ENCODE peak calls at places on chromosomes 16 and 17, in six cellular contexts. Y is fibroblast of mammary gland, C is breast epithelium, I is fibroblast of pulmonary artery, G is lung, Z is tibial artery. E is an unnamed sample.

GRCh38 chr17:78224226-78225087 is 7.0 kb upstream of the TMEM235 start:
- DNase-seq in C (no peak), Z (no peak), Y (no peak), I (no peak), G (no peak), E (no peak)

GRCh38 chr17:19747829-19748806 is at the start of gene ALDH3A1:
- DNase-seq in Z (no peak), C (no peak), I (no peak), G (no peak), Y (no peak), E (no peak)

GRCh38 chr16:6286176-6286575 is 1046.5 kb upstream of the RBFOX1 start:
- DNase-seq in G (no peak), I (no peak), C (no peak), Y (no peak), Z (no peak), E (no peak)

GRCh38 chr16:78288915-78289314 is 189.5 kb downstream of the WWOX start:
- DNase-seq in G (no peak), Y (no peak), C (no peak), I (no peak), Z (peak), E (no peak)

GRCh38 chr16:69111216-69111615 is 5.8 kb downstream of the HAS3 start:
- DNase-seq in Z (peak), G (no peak), C (no peak), I (no peak), Y (no peak), E (no peak)

GRCh38 chr16:66603537-66604375 is 748 bp upstream of the CMTM3 start:
- DNase-seq in Y (peak), C (no peak), I (peak), G (peak), Z (no peak), E (peak)

GRCh38 chr16:85103096-85104079 is 8.9 kb downstream of the CIBAR2 start:
- DNase-seq in G (no peak), I (no peak), Z (no peak), Y (no peak), C (no peak), E (no peak)

GRCh38 chr17:75343007-75343406 is 53.8 kb upstream of the SLC25A19 start:
- DNase-seq in I (no peak), Y (no peak), G (no peak), C (no peak), Z (no peak), E (no peak)

GRCh38 chr16:35255816-35256215 is 1796.4 kb downstream of the TP53TG3F start:
- DNase-seq in Y (no peak), I (no peak), C (no peak), Z (no peak), G (no peak), E (no peak)

GRCh38 chr17:42311240-42312034 is 23.1 kb downstream of the STAT5A start:
- DNase-seq in Z (peak), Y (peak), C (no peak), G (peak), I (peak), E (peak)

GRCh38 chr16:85908444-85908843 is 9.5 kb downstream of the IRF8 start:
- DNase-seq in G (no peak), Y (no peak), Z (no peak), C (no peak), I (no peak), E (no peak)

DNA sequence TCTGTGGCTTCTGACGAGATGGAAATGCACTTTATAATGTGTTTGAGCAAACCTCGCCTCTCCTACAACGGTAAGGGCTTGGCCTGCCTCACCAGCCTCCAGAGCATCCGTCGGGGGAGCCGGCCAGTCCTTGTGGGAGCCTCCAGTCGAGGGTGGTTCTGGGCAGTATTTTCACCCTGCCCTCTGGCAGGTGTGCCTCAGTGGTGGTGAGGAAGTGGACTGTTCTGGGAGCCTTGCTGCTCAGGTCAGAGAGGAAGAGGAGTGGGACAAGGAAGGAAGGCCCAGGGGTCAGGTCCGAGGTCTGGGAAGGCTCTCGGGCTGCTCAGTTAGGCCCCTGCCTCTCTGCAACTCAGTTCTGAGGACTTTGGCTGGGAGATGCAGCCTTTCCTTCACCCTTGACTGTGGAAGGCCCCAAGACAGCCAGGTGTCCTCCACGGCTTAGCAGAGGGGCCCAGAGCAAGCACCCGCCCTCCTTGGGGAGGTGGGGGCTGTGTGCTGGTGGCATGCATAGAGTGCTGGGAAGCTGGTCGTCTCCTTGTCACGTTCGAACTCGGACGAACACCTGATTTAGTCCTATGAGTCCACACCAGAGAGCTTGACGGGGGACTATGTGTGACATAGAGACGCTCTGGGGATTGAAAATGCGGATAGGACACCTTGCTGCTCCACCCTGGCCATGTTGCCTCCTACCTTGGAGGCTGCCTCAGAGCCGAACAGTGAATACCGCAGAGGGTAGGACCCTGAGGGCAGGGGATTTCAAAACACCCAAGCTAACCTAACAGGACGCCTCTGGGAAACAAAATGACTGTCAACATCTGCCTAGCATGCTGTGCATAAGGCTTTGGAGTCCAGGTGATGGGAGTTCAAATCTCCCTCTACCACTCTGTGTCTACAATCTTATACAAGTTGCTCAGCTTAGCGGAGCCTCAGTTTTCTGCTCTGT is 22.7 kb downstream of the LDHD start:
- DNase-seq in G (no peak), I (no peak), C (no peak), Y (no peak), Z (no peak), E (no peak)
- TF ChIP-seq CTCF in G (no peak), I (no peak), C (no peak), Y (no peak), Z (no peak), E (no peak)

DNA sequence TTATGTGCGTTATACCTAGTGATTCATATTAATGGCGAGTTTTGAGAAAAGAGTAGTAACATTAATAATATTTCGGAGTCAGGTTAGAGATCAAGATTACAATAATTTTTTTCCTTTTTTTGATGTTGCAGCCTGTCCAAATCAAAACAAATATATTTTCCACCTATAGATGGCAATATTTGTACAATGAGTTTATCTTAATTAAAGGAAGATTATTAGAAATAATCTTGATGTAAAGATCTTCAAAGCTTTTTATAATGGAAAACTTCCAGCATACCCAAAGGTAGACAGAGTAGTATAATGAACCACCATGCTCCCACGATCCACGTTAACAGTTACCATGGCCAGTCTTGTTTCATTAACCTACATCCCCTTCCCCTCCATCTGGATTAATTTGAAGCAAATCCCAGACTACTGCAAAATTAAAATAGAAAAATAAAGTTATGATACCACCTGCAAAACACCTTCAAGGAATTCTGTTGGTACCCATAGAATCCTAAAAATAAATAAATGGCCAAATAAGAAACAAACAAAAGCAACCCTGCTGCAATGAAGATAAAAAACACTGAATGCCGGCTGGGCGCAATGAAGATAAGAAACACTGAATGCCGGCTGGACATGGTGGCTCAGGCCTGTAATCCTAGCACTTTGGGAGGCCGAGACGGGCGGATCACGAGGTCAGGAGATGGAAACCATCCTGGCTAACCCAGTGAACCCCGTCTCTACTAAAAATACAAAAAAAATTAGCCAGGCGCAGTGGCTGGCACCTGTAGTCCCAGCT is 46.5 kb upstream of the GINS3 start:
- DNase-seq in Z (no peak), Y (peak), I (peak), C (no peak), G (no peak), E (peak)
- TF ChIP-seq CTCF in Z (no peak), Y (peak), I (peak), C (no peak), G (no peak), E (peak)

DNA sequence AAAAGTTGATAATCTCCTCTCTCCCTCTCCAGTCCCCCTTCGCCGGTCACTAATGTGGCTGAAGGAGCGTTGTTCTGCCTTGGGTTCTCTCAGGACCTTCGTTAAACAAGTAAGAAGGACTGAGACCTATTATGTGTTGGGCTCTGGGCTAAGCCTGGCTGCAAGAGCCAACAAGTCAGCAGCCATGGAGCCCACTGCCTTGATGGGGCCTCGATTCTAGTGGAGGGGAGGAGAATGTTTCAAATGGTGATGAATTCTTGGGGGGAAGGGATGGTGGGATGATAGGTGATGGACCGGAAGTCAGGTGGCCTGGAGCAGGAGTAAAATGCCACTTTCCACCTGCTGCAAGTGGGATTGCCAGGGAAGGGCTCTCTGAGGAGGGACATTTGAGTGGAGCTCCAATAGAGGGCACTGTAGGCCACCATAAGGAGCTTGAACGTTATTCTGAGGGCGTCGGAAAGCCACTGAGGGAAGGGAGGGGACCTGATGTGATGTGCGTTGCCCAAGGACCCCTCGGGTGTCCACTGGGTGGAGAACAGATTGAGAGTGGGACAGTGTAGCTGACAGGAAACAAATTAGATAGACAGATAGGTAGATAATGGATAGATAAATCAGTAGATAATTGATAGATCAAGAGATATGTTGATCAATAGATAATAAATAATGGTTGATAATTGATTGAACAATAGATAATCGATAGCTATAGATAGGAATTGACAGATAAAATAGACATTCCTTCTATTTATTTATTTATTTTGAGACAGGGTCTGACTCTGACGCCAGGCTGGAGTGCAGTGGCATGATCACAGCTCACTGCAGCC is 18.3 kb upstream of the NXPH3 start:
- DNase-seq in C (no peak), Y (peak), Z (peak), I (peak), G (no peak), E (peak)
- TF ChIP-seq CTCF in C (peak), Y (peak), Z (peak), I (peak), G (no peak), E (peak)

GRCh38 chr17:36747861-36748260 is 146.5 kb downstream of the MRM1 start:
- DNase-seq in Y (no peak), G (no peak), Z (no peak), I (no peak), C (no peak), E (no peak)
- TF ChIP-seq CTCF in Y (no peak), G (no peak), Z (no peak), I (no peak), C (no peak), E (no peak)

GRCh38 chr17:17446666-17447155 is 30.1 kb upstream of the MED9 start:
- DNase-seq in Y (no peak), I (no peak), C (no peak), G (no peak), Z (no peak), E (no peak)

GRCh38 chr17:17445296-17445924 is 31.4 kb upstream of the MED9 start:
- DNase-seq in I (no peak), C (no peak), Y (no peak), Z (no peak), G (no peak), E (no peak)

GRCh38 chr17:17447264-17447663 is 29.5 kb upstream of the MED9 start:
- DNase-seq in C (no peak), Z (no peak), G (no peak), I (no peak), Y (no peak), E (no peak)

GRCh38 chr17:17448076-17448475 is 28.7 kb upstream of the MED9 start:
- DNase-seq in C (no peak), Y (no peak), G (no peak), I (no peak), Z (no peak), E (no peak)

DNA sequence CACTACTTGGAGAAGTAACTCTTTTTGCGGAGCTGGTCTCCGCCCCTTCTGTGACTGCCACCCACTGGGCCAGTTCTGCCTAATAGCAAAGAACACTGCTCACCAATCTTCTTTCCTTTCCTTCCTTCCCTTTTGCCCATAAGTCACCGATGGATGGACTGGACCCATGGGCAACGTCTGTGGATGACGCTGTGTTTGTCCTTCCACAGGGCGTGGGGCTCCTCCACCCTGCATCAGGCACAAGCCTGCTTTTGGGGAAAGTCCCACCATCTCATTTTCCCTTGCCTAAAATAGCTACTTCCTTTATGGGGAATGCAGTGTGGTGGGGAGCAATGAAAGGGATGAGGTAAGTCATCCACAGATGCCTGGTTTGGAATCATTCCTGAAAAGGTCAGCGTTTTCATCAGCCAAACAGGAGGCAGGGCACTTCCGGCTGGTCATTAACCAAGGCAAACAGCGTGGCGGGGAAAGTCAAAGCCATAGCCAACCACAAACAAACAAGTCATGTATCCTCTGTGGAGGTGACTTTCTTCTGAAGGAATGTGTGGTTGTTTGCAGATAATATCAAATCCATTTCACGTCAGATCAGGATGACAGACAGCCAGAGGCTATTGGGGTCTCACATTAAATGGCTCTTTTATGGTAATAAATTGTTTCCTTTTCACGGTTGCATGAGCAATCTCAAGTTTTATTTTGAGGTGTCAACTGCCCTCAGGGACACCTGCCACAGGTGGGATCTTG is 30.7 kb upstream of the MED9 start:
- DNase-seq in I (peak), G (peak), C (peak), Z (no peak), Y (peak), E (peak)
- TF ChIP-seq CTCF in I (no peak), G (no peak), C (no peak), Z (no peak), Y (no peak), E (no peak)

DNA sequence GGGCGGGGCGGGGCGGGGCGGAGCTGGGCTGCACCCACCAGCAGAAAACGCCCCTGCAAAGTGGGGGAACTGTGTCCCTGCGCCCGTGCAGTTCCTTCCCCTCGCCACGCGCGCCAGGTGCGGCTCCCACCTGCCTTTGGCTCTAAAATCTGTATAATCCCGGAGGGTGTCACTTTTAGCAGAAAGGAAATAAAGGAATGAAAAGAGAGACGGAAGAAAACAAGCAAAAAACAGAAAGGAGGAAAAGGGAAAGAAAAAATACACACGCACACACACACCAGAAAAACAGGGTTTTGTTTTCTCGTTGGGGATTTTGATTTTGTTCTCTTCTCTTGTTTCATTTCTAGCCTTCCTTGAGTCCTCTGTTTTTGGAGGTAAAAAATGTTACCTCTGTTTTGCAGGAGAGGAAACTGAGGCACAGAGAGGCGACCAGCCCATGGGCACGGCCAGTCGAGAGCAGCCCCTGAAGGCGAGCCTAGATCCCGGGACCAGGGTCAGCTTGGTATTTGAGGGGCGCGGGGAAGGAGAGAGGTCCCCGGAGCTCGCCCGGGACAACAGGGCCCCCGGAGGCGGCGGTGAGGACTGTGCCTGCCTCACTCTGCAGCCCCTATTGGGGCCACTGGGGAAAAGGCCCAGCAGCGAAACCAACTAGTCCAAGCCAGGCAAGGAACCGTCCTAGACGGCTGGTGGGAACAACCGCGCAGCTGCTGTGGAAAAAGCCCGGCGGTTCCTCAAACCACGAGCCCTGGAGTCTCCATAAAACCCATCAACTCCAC is 594 bp upstream of the CARHSP1 start:
- DNase-seq in C (no peak), Z (no peak), I (no peak), Y (no peak), G (no peak), E (no peak)
- TF ChIP-seq CTCF in C (no peak), Z (no peak), I (no peak), Y (no peak), G (no peak), E (peak)

GRCh38 chr17:18166894-18167293 is 16.7 kb upstream of the ALKBH5 start:
- DNase-seq in Z (no peak), C (no peak), I (no peak), Y (peak), G (no peak), E (peak)
- TF ChIP-seq CTCF in Z (no peak), C (no peak), I (no peak), Y (peak), G (no peak), E (no peak)

DNA sequence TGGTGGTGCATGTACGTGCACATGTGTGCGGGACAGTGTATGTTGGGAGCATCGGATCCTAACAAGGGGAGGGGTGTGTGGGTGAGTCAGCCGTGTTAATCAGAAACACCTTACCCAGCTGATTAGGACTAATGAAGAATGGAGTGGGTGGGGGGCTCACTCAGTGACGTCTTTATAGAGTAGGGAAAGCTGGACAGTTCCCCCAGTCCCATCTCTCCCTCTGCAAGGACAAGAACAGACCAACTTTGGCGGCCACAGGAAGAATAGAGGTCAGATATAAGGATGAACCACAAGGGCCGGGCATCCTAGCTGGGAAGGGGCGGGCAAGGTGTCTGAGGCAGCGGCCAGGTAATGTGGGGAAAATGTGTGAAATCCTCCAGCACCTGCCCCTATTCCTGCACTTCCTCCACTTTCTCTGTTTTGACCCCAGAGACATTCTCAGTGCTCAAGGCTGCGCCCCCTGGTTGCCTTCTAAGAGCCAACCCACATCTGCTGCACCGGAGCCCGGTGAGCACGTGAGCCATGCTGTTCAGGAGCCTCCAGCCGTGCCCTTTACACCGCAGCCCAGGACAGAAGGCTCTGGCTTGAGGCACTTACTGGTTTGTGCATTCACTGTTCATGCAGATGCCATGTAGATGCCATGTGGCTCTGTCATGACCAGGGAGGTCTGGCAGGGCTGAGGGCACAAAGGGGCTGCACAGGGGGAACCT is 18.9 kb upstream of the TBX21 start:
- DNase-seq in Z (no peak), C (no peak), Y (no peak), I (no peak), G (no peak), E (no peak)
- TF ChIP-seq CTCF in Z (no peak), C (no peak), Y (no peak), I (no peak), G (no peak), E (no peak)

E was measured in fibroblast of the aortic adventitia.